ENCODE peak calls at places on chromosomes 6 and 20, in four cellular contexts. O is left lung, B is fibroblast of lung, C is heart right ventricle. P is an unnamed sample. For H3K4me1 and H3K36me3, the result is how much of the 10 kb centered on the place peaks cover.

GRCh38 chr6:75199856-75200255 is 6.0 kb downstream of the COL12A1 start:
- DNase-seq in B (peak), O (no peak), C (no peak), P (no peak)

GRCh38 chr6:163711615-163712568 is 297.4 kb downstream of the QKI start:
- DNase-seq in B (no peak), O (no peak), C (peak), P (peak)

GRCh38 chr6:88339816-88340215 is 173.7 kb upstream of the CNR1 start:
- DNase-seq in C (no peak), O (no peak), B (peak), P (no peak)

GRCh38 chr20:5000263-5001173 is 792 bp downstream of the SLC23A2 start:
- DNase-seq in C (peak), O (peak), B (no peak), P (peak)

GRCh38 chr20:45963059-45964011 is 8.7 kb downstream of the ZNF335 start:
- DNase-seq in C (no peak), O (no peak), B (peak), P (peak)

GRCh38 chr6:71473908-71474307 is 185.3 kb downstream of the OGFRL1 start:
- DNase-seq in C (peak), O (no peak), B (peak), P (peak)

GRCh38 chr20:44014807-44015732 is 100.4 kb downstream of the TOX2 start:
- DNase-seq in C (no peak), O (no peak), B (no peak), P (no peak)

GRCh38 chr6:112149719-112150263 is 62.4 kb downstream of the FAM229B start:
- DNase-seq in O (no peak), B (peak), C (no peak), P (no peak)

GRCh38 chr6:4055420-4056041 is 23.4 kb downstream of the FAM217A start:
- DNase-seq in C (no peak), O (no peak), B (peak), P (no peak)

GRCh38 chr20:57661201-57662027 is 41.2 kb upstream of the ZBP1 start:
- DNase-seq in B (no peak), C (no peak), O (peak), P (peak)

GRCh38 chr20:19923762-19924161 is 93.4 kb upstream of the NAA20 start:
- DNase-seq in B (no peak), O (no peak), C (no peak), P (no peak)
- H3K4me1 ChIP-seq in B (under half), O (under half), C (half or more), P (under half)

DNA sequence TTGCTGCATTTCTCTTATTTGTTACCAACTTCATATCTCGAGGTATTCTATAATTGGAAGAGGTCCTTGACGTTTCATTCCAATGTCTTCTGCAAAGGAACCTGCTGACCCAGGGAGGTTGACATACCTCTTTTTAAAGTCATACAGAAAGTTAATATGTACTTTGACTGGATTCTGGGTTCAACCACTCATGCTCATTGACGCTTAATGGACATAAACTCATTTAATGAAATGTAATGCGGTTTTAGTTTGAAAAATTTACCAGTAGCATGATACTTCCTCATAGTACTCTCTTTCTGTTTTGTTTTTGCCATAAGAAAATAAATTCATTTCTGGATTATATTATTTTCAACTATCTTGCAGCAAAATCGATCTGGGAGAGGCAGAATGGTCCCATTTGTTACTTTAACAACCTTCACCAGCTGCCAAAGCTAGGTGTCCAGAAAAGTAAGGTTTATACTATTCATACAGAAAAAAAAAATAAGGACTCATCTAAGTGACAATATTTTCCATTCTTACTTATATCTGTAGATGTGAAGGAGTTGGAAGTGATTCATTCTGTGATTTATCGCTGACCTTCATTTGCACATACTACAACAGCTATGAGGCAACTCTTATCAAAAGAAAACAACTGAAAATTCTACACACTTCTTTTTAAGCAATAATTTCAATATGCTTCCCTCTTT is 101.6 kb downstream of the ATXN1 start:
- DNase-seq in O (no peak), C (no peak), B (peak), P (no peak)
- H3K27ac ChIP-seq in O (no peak), C (peak), B (no peak), P (no peak)

DNA sequence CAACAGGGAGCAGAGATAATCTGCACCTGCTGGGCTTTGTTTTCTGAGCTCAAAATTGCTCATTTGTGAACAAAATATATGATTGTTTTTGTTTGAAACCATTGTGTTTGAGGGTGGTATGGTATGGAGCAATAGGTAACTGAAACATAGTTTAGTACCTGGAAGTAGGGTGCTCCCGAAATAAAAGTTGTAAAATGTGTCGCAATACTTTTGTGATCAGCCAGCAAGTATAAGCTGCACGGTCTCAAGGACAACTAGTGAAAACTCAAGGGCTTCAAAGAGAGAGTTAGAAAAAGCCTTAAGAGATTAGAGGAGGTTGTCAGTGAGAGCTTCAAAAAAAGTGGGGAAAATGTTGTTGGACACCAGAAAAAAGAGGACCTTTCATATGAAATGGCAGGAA is 579.8 kb upstream of the POU3F2 start:
- DNase-seq in B (no peak), C (no peak), O (no peak), P (no peak)
- H3K36me3 ChIP-seq in B (under half), C (under half), O (under half), P (under half)

DNA sequence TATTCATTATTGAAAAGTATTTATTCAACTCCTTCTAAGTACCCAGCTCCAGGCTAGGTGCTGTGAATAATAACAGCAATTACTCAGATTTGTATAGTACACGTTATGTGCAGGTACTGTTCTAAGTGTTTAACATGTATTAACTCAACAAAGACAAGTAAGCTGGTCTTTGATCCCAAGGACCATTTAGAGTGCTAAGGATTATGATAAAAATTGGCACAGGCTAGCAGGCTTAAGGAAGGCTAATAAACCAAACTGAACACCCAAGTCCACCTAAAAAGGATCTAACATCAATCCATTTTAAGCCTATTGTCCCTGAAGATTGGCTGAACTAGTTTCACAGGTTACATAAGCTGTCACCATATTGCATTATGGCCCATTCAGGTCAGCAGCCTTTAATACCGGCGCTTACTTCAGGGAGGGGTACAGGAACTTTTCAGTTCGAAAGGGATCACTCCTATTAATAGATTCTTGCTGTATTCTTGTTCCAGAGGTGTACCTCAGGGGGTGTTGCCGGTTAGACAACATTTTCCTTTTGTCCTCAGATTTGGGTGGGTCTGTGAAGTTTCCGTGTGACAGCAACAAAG is 99.0 kb upstream of the GMDS start:
- DNase-seq in B (no peak), O (no peak), C (no peak), P (no peak)
- H3K4me1 ChIP-seq in B (under half), O (under half), C (under half), P (under half)

DNA sequence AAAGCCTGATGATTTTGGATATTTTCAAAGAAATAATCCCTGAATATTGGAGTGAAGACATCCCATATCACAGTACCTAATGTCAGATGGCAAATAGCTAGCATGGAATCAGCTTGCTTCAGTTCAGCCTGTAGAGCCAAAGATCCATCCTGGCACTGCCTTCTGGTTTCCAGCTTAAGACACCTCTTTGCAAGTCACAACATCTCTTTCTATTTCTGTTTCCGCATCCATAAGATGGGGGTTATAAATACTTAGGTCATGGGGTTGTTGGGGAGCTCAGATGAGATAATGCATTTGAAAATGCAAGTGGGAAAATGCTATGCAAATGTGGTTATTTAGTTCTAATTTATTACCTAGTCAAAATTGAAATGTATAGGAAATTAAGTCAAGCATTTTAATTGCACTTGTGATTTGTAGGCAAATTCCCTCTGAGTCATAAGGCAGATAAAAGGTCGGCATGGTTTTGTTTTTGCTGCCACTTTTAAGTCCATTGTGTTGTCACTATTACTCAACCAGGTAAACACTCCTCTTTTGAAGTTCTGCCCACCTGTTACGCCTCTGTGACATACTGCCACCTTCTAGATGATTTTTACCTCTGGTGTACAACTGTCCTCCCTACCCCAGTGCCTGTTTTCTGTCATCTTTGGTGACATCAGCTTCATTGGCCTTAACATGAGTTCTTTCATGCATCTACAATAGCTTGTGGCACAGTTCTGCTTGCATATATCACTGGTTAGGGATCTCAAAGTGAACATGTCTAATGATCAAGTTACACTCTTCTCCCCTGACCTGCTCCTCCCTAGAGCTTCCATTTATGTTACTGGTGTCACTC is 96.6 kb downstream of the CDKAL1 start:
- DNase-seq in O (no peak), C (no peak), B (no peak), P (no peak)
- H3K27ac ChIP-seq in O (no peak), C (no peak), B (no peak), P (no peak)

GRCh38 chr6:157131250-157131649 is 192.1 kb downstream of the TMEM242 start:
- DNase-seq in B (no peak), O (no peak), C (no peak), P (no peak)

GRCh38 chr6:157137501-157137900 is 185.8 kb downstream of the TMEM242 start:
- DNase-seq in B (no peak), C (no peak), O (no peak), P (no peak)

GRCh38 chr6:157135691-157136090 is 187.6 kb downstream of the TMEM242 start:
- DNase-seq in O (no peak), B (peak), C (no peak), P (no peak)

GRCh38 chr6:157133856-157134255 is 189.5 kb downstream of the TMEM242 start:
- DNase-seq in B (peak), O (no peak), C (no peak), P (no peak)

GRCh38 chr6:157134402-157135074 is 188.8 kb downstream of the TMEM242 start:
- DNase-seq in O (no peak), C (no peak), B (peak), P (no peak)
- H3K36me3 ChIP-seq in O (under half), C (under half), B (under half), P (under half)

P was measured in ascending aorta.